ENCODE peak calls at places on chromosomes 4 and X, in seven cellular contexts. One of them, this sample, is unnamed.

GRCh38 chr4:91220315-91220714 is 1083.5 kb upstream of the GRID2 start:
- DNase-seq in mesendoderm: no peak
- DNase-seq in IMR-90: no peak
- DNase-seq in H9: no peak
- DNase-seq in mesenchymal stem cell: no peak
- DNase-seq in trophoblast cell: no peak
- DNase-seq in H1: no peak
- DNase-seq in this sample: no peak

GRCh38 chrX:1386338-1387127 is 5.4 kb downstream of the SLC25A6 start:
- DNase-seq in mesendoderm: no peak
- DNase-seq in IMR-90: no peak
- DNase-seq in H9: no peak
- DNase-seq in mesenchymal stem cell: no peak
- DNase-seq in trophoblast cell: no peak
- DNase-seq in H1: no peak
- DNase-seq in this sample: no peak

GRCh38 chrX:154712781-154713391 is 38.0 kb downstream of the GAB3 start:
- DNase-seq in mesendoderm: no peak
- DNase-seq in IMR-90: peak; percentile 73
- DNase-seq in H9: no peak
- DNase-seq in mesenchymal stem cell: peak; percentile 86
- DNase-seq in trophoblast cell: no peak
- DNase-seq in H1: no peak
- DNase-seq in this sample: no peak

GRCh38 chrX:132704769-132705168 is 215.9 kb upstream of the MBNL3 start:
- DNase-seq in mesendoderm: peak; percentile 52
- DNase-seq in IMR-90: no peak
- DNase-seq in H9: no peak
- DNase-seq in mesenchymal stem cell: peak; percentile 22
- DNase-seq in trophoblast cell: no peak
- DNase-seq in H1: no peak
- DNase-seq in this sample: peak; percentile 23

GRCh38 chrX:148555101-148555500 is 54.7 kb downstream of the AFF2 start:
- DNase-seq in mesendoderm: no peak
- DNase-seq in IMR-90: no peak
- DNase-seq in H9: no peak
- DNase-seq in mesenchymal stem cell: no peak
- DNase-seq in trophoblast cell: no peak
- DNase-seq in H1: no peak
- DNase-seq in this sample: no peak

GRCh38 chrX:99308302-99308701 is 1101.8 kb downstream of the PCDH19 start:
- DNase-seq in mesendoderm: no peak
- DNase-seq in IMR-90: no peak
- DNase-seq in H9: no peak
- DNase-seq in mesenchymal stem cell: no peak
- DNase-seq in trophoblast cell: no peak
- DNase-seq in H1: no peak
- DNase-seq in this sample: no peak

GRCh38 chr4:59393780-59394179 is 1806.3 kb upstream of the ADGRL3 start:
- DNase-seq in mesendoderm: no peak
- DNase-seq in IMR-90: no peak
- DNase-seq in H9: no peak
- DNase-seq in mesenchymal stem cell: no peak
- DNase-seq in trophoblast cell: no peak
- DNase-seq in H1: no peak
- DNase-seq in this sample: no peak

GRCh38 chr4:158671915-158672806 is at the start of gene ETFDH:
- DNase-seq in mesendoderm: peak; percentile 100
- DNase-seq in IMR-90: peak; percentile 99
- DNase-seq in H9: peak; percentile 99
- DNase-seq in mesenchymal stem cell: peak; percentile 100
- DNase-seq in trophoblast cell: peak; percentile 99
- DNase-seq in H1: peak; percentile 99
- DNase-seq in this sample: peak; percentile 99

GRCh38 chrX:140505421-140506337 is 810 bp upstream of the SOX3 start:
- DNase-seq in mesendoderm: peak; percentile 25
- DNase-seq in IMR-90: no peak
- DNase-seq in H9: peak; percentile 47
- DNase-seq in mesenchymal stem cell: no peak
- DNase-seq in trophoblast cell: no peak
- DNase-seq in H1: no peak
- DNase-seq in this sample: no peak

GRCh38 chrX:3550160-3550765 is 163.2 kb downstream of the PRKX start:
- DNase-seq in mesendoderm: peak; percentile 55
- DNase-seq in IMR-90: no peak
- DNase-seq in H9: no peak
- DNase-seq in mesenchymal stem cell: peak; percentile 34
- DNase-seq in trophoblast cell: no peak
- DNase-seq in H1: no peak
- DNase-seq in this sample: no peak

GRCh38 chr4:80266902-80267380 is 477 bp downstream of the FGF5 start:
- DNase-seq in mesendoderm: peak; percentile 50
- DNase-seq in IMR-90: peak; percentile 59
- DNase-seq in H9: peak; percentile 68
- DNase-seq in mesenchymal stem cell: peak; percentile 64
- DNase-seq in trophoblast cell: no peak
- DNase-seq in H1: no peak
- DNase-seq in this sample: no peak

GRCh38 chr4:2290974-2291704 is 29.2 kb upstream of the MXD4 start:
- DNase-seq in mesendoderm: no peak
- DNase-seq in IMR-90: no peak
- DNase-seq in H9: no peak
- DNase-seq in mesenchymal stem cell: no peak
- DNase-seq in trophoblast cell: no peak
- DNase-seq in H1: no peak
- DNase-seq in this sample: no peak

GRCh38 chr4:78544681-78545080 is 6.9 kb upstream of the ANXA3 start:
- DNase-seq in mesendoderm: no peak
- DNase-seq in IMR-90: peak; percentile 63
- DNase-seq in H9: no peak
- DNase-seq in mesenchymal stem cell: peak; percentile 33
- DNase-seq in trophoblast cell: no peak
- DNase-seq in H1: no peak
- DNase-seq in this sample: no peak

GRCh38 chr4:17273047-17273446 is 238.8 kb downstream of the QDPR start:
- DNase-seq in mesendoderm: no peak
- DNase-seq in IMR-90: peak; percentile 25
- DNase-seq in H9: no peak
- DNase-seq in mesenchymal stem cell: no peak
- DNase-seq in trophoblast cell: no peak
- DNase-seq in H1: no peak
- DNase-seq in this sample: no peak

GRCh38 chr4:139245590-139245989 is 34.4 kb downstream of the MGARP start:
- DNase-seq in mesendoderm: no peak
- DNase-seq in IMR-90: peak; percentile 41
- DNase-seq in H9: no peak
- DNase-seq in mesenchymal stem cell: no peak
- DNase-seq in trophoblast cell: peak; percentile 47
- DNase-seq in H1: no peak
- DNase-seq in this sample: no peak

GRCh38 chr4:170700064-170700463 is 610.3 kb upstream of the AADAT start:
- DNase-seq in mesendoderm: no peak
- DNase-seq in IMR-90: no peak
- DNase-seq in H9: no peak
- DNase-seq in mesenchymal stem cell: no peak
- DNase-seq in trophoblast cell: no peak
- DNase-seq in H1: no peak
- DNase-seq in this sample: no peak

GRCh38 chr4:58063761-58064160 is 953.6 kb upstream of the IGFBP7 start:
- DNase-seq in mesendoderm: no peak
- DNase-seq in IMR-90: no peak
- DNase-seq in H9: no peak
- DNase-seq in mesenchymal stem cell: peak; percentile 17
- DNase-seq in trophoblast cell: no peak
- DNase-seq in H1: no peak
- DNase-seq in this sample: no peak

GRCh38 chr4:88858752-88859151 is 161.1 kb upstream of the NAP1L5 start:
- DNase-seq in mesendoderm: no peak
- DNase-seq in IMR-90: no peak
- DNase-seq in H9: no peak
- DNase-seq in mesenchymal stem cell: no peak
- DNase-seq in trophoblast cell: no peak
- DNase-seq in H1: no peak
- DNase-seq in this sample: no peak

GRCh38 chrX:140507223-140507981 is 2.5 kb upstream of the SOX3 start:
- DNase-seq in mesendoderm: peak; percentile 63
- DNase-seq in IMR-90: no peak
- DNase-seq in H9: peak; percentile 28
- DNase-seq in mesenchymal stem cell: no peak
- DNase-seq in trophoblast cell: no peak
- DNase-seq in H1: no peak
- DNase-seq in this sample: no peak

GRCh38 chr4:4755306-4755705 is 104.2 kb upstream of the MSX1 start:
- DNase-seq in mesendoderm: peak; percentile 28
- DNase-seq in IMR-90: no peak
- DNase-seq in H9: no peak
- DNase-seq in mesenchymal stem cell: no peak
- DNase-seq in trophoblast cell: no peak
- DNase-seq in H1: no peak
- DNase-seq in this sample: no peak

GRCh38 chrX:32116047-32116446 is 1044.2 kb upstream of the FTHL17 start:
- DNase-seq in mesendoderm: peak; percentile 32
- DNase-seq in IMR-90: no peak
- DNase-seq in H9: no peak
- DNase-seq in mesenchymal stem cell: no peak
- DNase-seq in trophoblast cell: no peak
- DNase-seq in H1: peak; percentile 1
- DNase-seq in this sample: no peak

GRCh38 chr4:153765836-153766235 is 6.0 kb upstream of the RNF175 start:
- DNase-seq in mesendoderm: no peak
- DNase-seq in IMR-90: no peak
- DNase-seq in H9: no peak
- DNase-seq in mesenchymal stem cell: no peak
- DNase-seq in trophoblast cell: no peak
- DNase-seq in H1: no peak
- DNase-seq in this sample: no peak

GRCh38 chrX:71166461-71166860 is 21.8 kb downstream of the NLGN3 start:
- DNase-seq in mesendoderm: no peak
- DNase-seq in IMR-90: no peak
- DNase-seq in H9: no peak
- DNase-seq in mesenchymal stem cell: no peak
- DNase-seq in trophoblast cell: no peak
- DNase-seq in H1: no peak
- DNase-seq in this sample: no peak

GRCh38 chr4:126595643-126596042 is 1037.1 kb upstream of the INTU start:
- DNase-seq in mesendoderm: no peak
- DNase-seq in IMR-90: peak; percentile 0
- DNase-seq in H9: no peak
- DNase-seq in mesenchymal stem cell: no peak
- DNase-seq in trophoblast cell: no peak
- DNase-seq in H1: no peak
- DNase-seq in this sample: no peak

GRCh38 chrX:131332331-131332730 is 43.2 kb upstream of the IGSF1 start:
- DNase-seq in mesendoderm: no peak
- DNase-seq in IMR-90: no peak
- DNase-seq in H9: no peak
- DNase-seq in mesenchymal stem cell: no peak
- DNase-seq in trophoblast cell: no peak
- DNase-seq in H1: no peak
- DNase-seq in this sample: no peak

GRCh38 chrX:139691843-139692505 is 16.0 kb downstream of the MCF2 start:
- DNase-seq in mesendoderm: peak; percentile 23
- DNase-seq in IMR-90: no peak
- DNase-seq in H9: peak; percentile 33
- DNase-seq in mesenchymal stem cell: no peak
- DNase-seq in trophoblast cell: no peak
- DNase-seq in H1: no peak
- DNase-seq in this sample: peak; percentile 9

DNA sequence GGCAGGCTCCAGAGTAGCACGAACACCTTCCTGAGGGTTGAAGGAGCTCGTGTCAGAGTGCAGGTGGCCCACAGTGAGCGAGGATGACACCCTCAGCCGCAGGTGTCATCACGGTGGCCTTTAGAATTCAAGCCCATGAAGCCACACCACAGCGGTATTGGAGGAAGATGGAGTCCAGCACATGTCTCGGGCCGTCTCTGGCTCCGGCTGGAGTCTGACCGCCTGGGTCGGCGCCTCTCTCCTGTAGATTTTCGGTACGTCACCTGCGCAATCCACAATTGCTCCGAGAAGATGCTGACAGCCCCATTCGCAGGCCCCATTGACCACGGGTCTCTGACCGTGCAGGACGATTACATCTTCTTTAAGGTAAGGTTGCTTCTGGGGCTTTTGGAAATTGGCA is 229.4 kb upstream of the PSAPL1 start:
- DNase-seq in mesendoderm: no peak
- DNase-seq in IMR-90: no peak
- DNase-seq in H9: no peak
- DNase-seq in mesenchymal stem cell: no peak
- DNase-seq in trophoblast cell: no peak
- DNase-seq in H1: no peak
- DNase-seq in this sample: no peak
- H3K4ac ChIP-seq in mesendoderm: no peak overlapping the region
- H3K4ac ChIP-seq in IMR-90: no peak overlapping the region
- H3K4ac ChIP-seq in H9: no peak overlapping the region
- H3K4ac ChIP-seq in mesenchymal stem cell: no peak overlapping the region
- H3K4ac ChIP-seq in trophoblast cell: no peak overlapping the region
- H3K4ac ChIP-seq in H1: no peak overlapping the region
- H3K4ac ChIP-seq in this sample: no peak overlapping the region

GRCh38 chrX:40077176-40077575 is 20.6 kb downstream of the BCOR start:
- DNase-seq in mesendoderm: no peak
- DNase-seq in IMR-90: no peak
- DNase-seq in H9: no peak
- DNase-seq in mesenchymal stem cell: no peak
- DNase-seq in trophoblast cell: no peak
- DNase-seq in H1: no peak
- DNase-seq in this sample: no peak
- H3K4ac ChIP-seq in mesendoderm: no peak overlapping the region
- H3K4ac ChIP-seq in IMR-90: no peak overlapping the region
- H3K4ac ChIP-seq in H9: no peak overlapping the region
- H3K4ac ChIP-seq in mesenchymal stem cell: no peak overlapping the region
- H3K4ac ChIP-seq in trophoblast cell: no peak overlapping the region
- H3K4ac ChIP-seq in H1: no peak overlapping the region
- H3K4ac ChIP-seq in this sample: no peak overlapping the region

DNA sequence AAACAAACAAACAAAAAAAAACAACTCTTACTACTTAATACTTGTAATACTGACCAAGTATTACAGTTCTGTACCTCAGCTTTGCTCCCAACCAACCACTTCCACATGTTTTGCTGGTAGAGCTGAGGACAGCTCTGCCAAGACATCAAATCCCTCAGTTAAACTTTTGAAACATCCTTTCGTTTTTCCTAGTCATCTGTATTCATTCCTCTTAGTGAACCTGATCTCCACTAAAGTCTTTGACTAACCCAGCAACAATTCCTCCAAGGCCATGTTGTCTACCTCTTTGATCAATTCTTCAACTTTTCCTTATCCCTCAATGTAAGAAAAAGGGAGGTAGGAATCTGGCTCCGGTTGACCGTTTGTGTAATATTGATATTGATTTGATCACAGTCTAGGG is 247.5 kb downstream of the ARHGAP24 start:
- DNase-seq in mesendoderm: no peak
- DNase-seq in IMR-90: no peak
- DNase-seq in H9: no peak
- DNase-seq in mesenchymal stem cell: no peak
- DNase-seq in trophoblast cell: no peak
- DNase-seq in H1: no peak
- DNase-seq in this sample: no peak
- H3K4ac ChIP-seq in mesendoderm: no peak overlapping the region
- H3K4ac ChIP-seq in IMR-90: no peak overlapping the region
- H3K4ac ChIP-seq in H9: no peak overlapping the region
- H3K4ac ChIP-seq in mesenchymal stem cell: no peak overlapping the region
- H3K4ac ChIP-seq in trophoblast cell: no peak overlapping the region
- H3K4ac ChIP-seq in H1: no peak overlapping the region
- H3K4ac ChIP-seq in this sample: no peak overlapping the region

GRCh38 chr4:11908712-11909111 is 480.0 kb upstream of the HS3ST1 start:
- DNase-seq in mesendoderm: no peak
- DNase-seq in IMR-90: no peak
- DNase-seq in H9: no peak
- DNase-seq in mesenchymal stem cell: no peak
- DNase-seq in trophoblast cell: no peak
- DNase-seq in H1: no peak
- DNase-seq in this sample: no peak
- H3K4ac ChIP-seq in mesendoderm: no peak overlapping the region
- H3K4ac ChIP-seq in IMR-90: no peak overlapping the region
- H3K4ac ChIP-seq in H9: no peak overlapping the region
- H3K4ac ChIP-seq in mesenchymal stem cell: no peak overlapping the region
- H3K4ac ChIP-seq in trophoblast cell: no peak overlapping the region
- H3K4ac ChIP-seq in H1: no peak overlapping the region
- H3K4ac ChIP-seq in this sample: no peak overlapping the region